ENCODE peak calls at places on chromosomes 4 and X, in ten cellular contexts. V, O, S, W, B, J, I, Y, A and G are unnamed samples.
A peak's percentile ranks its signal among the peaks of the same experiment; 100 is the strongest.

GRCh38 chr4:7772708-7773385 is 166.8 kb downstream of the AFAP1 start:
- DNase-seq in V (no peak), O (no peak), S (peak; percentile 78), W (no peak), B (peak; percentile 35), J (no peak), I (peak; percentile 32), Y (no peak), A (no peak), G (no peak)

GRCh38 chrX:104864296-104864695 is 298.3 kb downstream of the IL1RAPL2 start:
- DNase-seq in V (no peak), O (no peak), S (no peak), W (no peak), B (no peak), J (no peak), I (no peak), Y (no peak), A (no peak), G (no peak)

GRCh38 chr4:19386786-19387185 is 864.9 kb upstream of the SLIT2 start:
- DNase-seq in V (no peak), O (no peak), S (no peak), W (no peak), B (no peak), J (no peak), I (no peak), Y (no peak), A (peak; percentile 11), G (no peak)

GRCh38 chrX:2967998-2968909 is 38.1 kb upstream of the ARSH start:
- DNase-seq in V (no peak), O (no peak), S (peak; percentile 16), W (no peak), B (no peak), J (no peak), I (peak; percentile 28), Y (no peak), A (peak; percentile 40), G (no peak)

GRCh38 chr4:73603307-73603710 is 16.9 kb downstream of the RASSF6 start:
- DNase-seq in V (peak; percentile 26), O (no peak), S (peak; percentile 57), W (no peak), B (no peak), J (no peak), I (peak; percentile 90), Y (no peak), A (no peak), G (no peak)

GRCh38 chrX:9141496-9141895 is 107.6 kb upstream of the FAM9B start:
- DNase-seq in V (no peak), O (no peak), S (no peak), W (no peak), B (no peak), J (no peak), I (peak; percentile 34), Y (no peak), A (peak; percentile 13), G (no peak)

GRCh38 chrX:152028611-152029010 is 54.1 kb upstream of the GABRE start:
- DNase-seq in V (no peak), O (no peak), S (no peak), W (no peak), B (no peak), J (no peak), I (no peak), Y (no peak), A (no peak), G (no peak)

GRCh38 chr4:58732973-58733372 is 1622.8 kb upstream of the IGFBP7 start:
- DNase-seq in V (no peak), O (no peak), S (no peak), W (no peak), B (no peak), J (no peak), I (no peak), Y (no peak), A (no peak), G (no peak)

GRCh38 chrX:41516995-41517660 is 70.0 kb downstream of the NYX start:
- DNase-seq in V (no peak), O (no peak), S (no peak), W (no peak), B (no peak), J (no peak), I (no peak), Y (no peak), A (no peak), G (no peak)

GRCh38 chr4:102168580-102168979 is 176.7 kb downstream of the SLC39A8 start:
- DNase-seq in V (no peak), O (no peak), S (no peak), W (no peak), B (no peak), J (peak; percentile 95), I (no peak), Y (no peak), A (no peak), G (no peak)

GRCh38 chr4:168919706-168920324 is 90.2 kb downstream of the CBR4 start:
- DNase-seq in V (no peak), O (no peak), S (no peak), W (no peak), B (no peak), J (no peak), I (no peak), Y (no peak), A (no peak), G (no peak)

GRCh38 chrX:8349816-8350544 is 114.7 kb upstream of the VCX3B start:
- DNase-seq in V (no peak), O (no peak), S (no peak), W (no peak), B (no peak), J (no peak), I (no peak), Y (no peak), A (no peak), G (no peak)

GRCh38 chrX:1870421-1870820 is 255.6 kb downstream of the ASMT start:
- DNase-seq in V (no peak), O (no peak), S (no peak), W (no peak), B (no peak), J (no peak), I (no peak), Y (no peak), A (no peak), G (no peak)

GRCh38 chrX:106069048-106069447 is 30.5 kb upstream of the SERPINA7 start:
- DNase-seq in V (no peak), O (no peak), S (no peak), W (no peak), B (no peak), J (no peak), I (no peak), Y (no peak), A (no peak), G (no peak)

GRCh38 chr4:55615008-55615407 is 21.1 kb downstream of the NMU start:
- DNase-seq in V (no peak), O (no peak), S (no peak), W (no peak), B (no peak), J (no peak), I (no peak), Y (no peak), A (no peak), G (no peak)

GRCh38 chr4:83758331-83758730 is 222.4 kb downstream of the GPAT3 start:
- DNase-seq in V (no peak), O (no peak), S (no peak), W (no peak), B (no peak), J (no peak), I (no peak), Y (no peak), A (no peak), G (no peak)

GRCh38 chr4:168917150-168917779 is 92.8 kb downstream of the CBR4 start:
- DNase-seq in V (peak; percentile 40), O (no peak), S (no peak), W (no peak), B (no peak), J (peak; percentile 28), I (peak; percentile 77), Y (no peak), A (peak; percentile 67), G (no peak)

GRCh38 chrX:110143454-110144210 is 140.7 kb downstream of the TMEM164 start:
- DNase-seq in V (no peak), O (no peak), S (no peak), W (no peak), B (peak; percentile 21), J (peak; percentile 10), I (no peak), Y (no peak), A (peak; percentile 7), G (no peak)